ENCODE peak calls at places on chromosome 4, in ten cellular contexts. Y is lower leg skin, Q is tibial nerve, F is sigmoid colon, G is esophagus squamous epithelium, E is heart left ventricle, B is A549, R is GM12892, V is endothelial cell of umbilical vein, L is uterus. H is an unnamed sample.

GRCh38 chr4:112287258-112287873 is 1.7 kb upstream of the TIFA start:
- DNase-seq in E (no peak), Y (no peak), G (no peak), L (no peak), R (no peak), F (no peak), V (no peak), Q (no peak), B (no peak), H (no peak)

GRCh38 chr4:139559095-139559490 is 3.1 kb upstream of the SETD7 start:
- DNase-seq in L (no peak), B (no peak), Q (no peak), Y (no peak), F (no peak), G (no peak), V (no peak), R (no peak), E (no peak), H (no peak)

GRCh38 chr4:142713282-142714030 is 132.6 kb downstream of the INPP4B start:
- DNase-seq in Q (no peak), L (no peak), G (no peak), Y (no peak), V (no peak), E (no peak), F (no peak), R (no peak), B (no peak), H (no peak)

GRCh38 chr4:6598641-6599040 is 23.7 kb downstream of the MAN2B2 start:
- DNase-seq in L (no peak), G (no peak), R (no peak), B (no peak), E (no peak), Q (no peak), Y (no peak), F (no peak), V (no peak), H (no peak)

GRCh38 chr4:142809559-142809958 is 36.5 kb downstream of the INPP4B start:
- DNase-seq in Q (no peak), B (no peak), E (no peak), Y (no peak), L (no peak), V (no peak), F (no peak), G (no peak), R (no peak), H (no peak)

GRCh38 chr4:57190651-57191481 is 80.7 kb upstream of the IGFBP7 start:
- DNase-seq in V (peak), E (no peak), B (peak), F (no peak), R (no peak), G (no peak), Y (no peak), Q (no peak), L (no peak), H (peak)

GRCh38 chr4:111744847-111745246 is 400.4 kb upstream of the FAM241A start:
- DNase-seq in Q (no peak), Y (no peak), F (no peak), G (no peak), V (no peak), R (no peak), B (no peak), L (no peak), E (no peak), H (no peak)

GRCh38 chr4:109302366-109303140 is at the start of gene COL25A1:
- DNase-seq in G (no peak), B (no peak), E (peak), L (peak), Q (peak), Y (peak), R (peak), F (peak), V (peak), H (peak)

GRCh38 chr4:73729534-73730165 is 10.7 kb upstream of the CXCL8 start:
- DNase-seq in L (peak), E (peak), Y (peak), G (no peak), B (peak), F (peak), Q (peak), V (peak), R (no peak), H (peak)

GRCh38 chr4:517806-518070 is 18.7 kb downstream of the PIGG start:
- DNase-seq in R (no peak), V (no peak), E (no peak), F (no peak), Y (peak), G (no peak), Q (no peak), B (no peak), L (no peak), H (no peak)

GRCh38 chr4:10101559-10102192 is 14.9 kb downstream of the WDR1 start:
- DNase-seq in B (no peak), V (no peak), R (no peak), F (peak), L (no peak), Y (no peak), G (no peak), E (no peak), Q (no peak), H (no peak)

GRCh38 chr4:162164881-162165528 is 1.2 kb upstream of the FSTL5 start:
- DNase-seq in B (no peak), V (peak), L (no peak), R (no peak), G (no peak), E (no peak), Q (no peak), Y (no peak), F (no peak), H (no peak)

GRCh38 chr4:74061430-74061829 is 22.9 kb upstream of the CXCL3 start:
- DNase-seq in B (no peak), Q (no peak), R (no peak), V (no peak), G (no peak), L (no peak), Y (no peak), E (no peak), F (no peak), H (no peak)

GRCh38 chr4:184384056-184384809 is 90.1 kb downstream of the IRF2 start:
- DNase-seq in Y (no peak), R (peak), G (peak), L (peak), F (peak), B (no peak), V (peak), Q (peak), E (no peak), H (no peak)

GRCh38 chr4:40516651-40517050 is 113.0 kb downstream of the RBM47 start:
- DNase-seq in F (no peak), B (no peak), L (no peak), Y (no peak), R (no peak), Q (no peak), G (no peak), V (no peak), E (no peak), H (no peak)

GRCh38 chr4:65416875-65417274 is 253.4 kb downstream of the EPHA5 start:
- DNase-seq in L (no peak), E (no peak), B (no peak), Y (no peak), F (no peak), G (no peak), Q (no peak), R (no peak), V (peak), H (no peak)

GRCh38 chr4:151951727-151952078 is 190.9 kb upstream of the GATB start:
- DNase-seq in G (no peak), F (no peak), V (no peak), B (no peak), Q (no peak), L (no peak), R (no peak), Y (no peak), E (no peak), H (no peak)

GRCh38 chr4:130639871-130640270 is 1543.9 kb downstream of the C4orf33 start:
- DNase-seq in Q (no peak), L (no peak), E (no peak), Y (no peak), F (no peak), V (no peak), B (no peak), G (no peak), R (no peak), H (no peak)

GRCh38 chr4:87679449-87680169 is 29.5 kb downstream of the DMP1 start:
- DNase-seq in L (peak), Q (peak), R (no peak), Y (no peak), E (peak), V (peak), B (peak), G (no peak), F (peak), H (peak)

GRCh38 chr4:15965325-15965724 is 2.4 kb upstream of the FGFBP2 start:
- DNase-seq in E (no peak), G (no peak), Y (no peak), V (no peak), Q (no peak), F (no peak), B (no peak), R (no peak), L (no peak), H (no peak)

GRCh38 chr4:84697615-84698201 is 114.8 kb downstream of the CDS1 start:
- DNase-seq in B (no peak), E (no peak), L (no peak), G (no peak), Y (no peak), Q (no peak), R (no peak), F (no peak), V (no peak), H (no peak)

GRCh38 chr4:153541426-153542096 is 75.4 kb downstream of the TMEM131L start:
- DNase-seq in G (no peak), L (no peak), B (no peak), R (no peak), V (no peak), F (no peak), E (no peak), Y (no peak), Q (no peak), H (no peak)

GRCh38 chr4:1266881-1267763 is 18.2 kb upstream of the CTBP1 start:
- DNase-seq in F (no peak), E (no peak), R (no peak), Y (no peak), Q (no peak), V (no peak), B (no peak), G (no peak), L (no peak), H (no peak)

GRCh38 chr4:95027906-95028618 is 270.3 kb downstream of the BMPR1B start:
- DNase-seq in Q (no peak), B (no peak), R (no peak), V (no peak), E (no peak), Y (no peak), G (no peak), L (no peak), F (no peak), H (no peak)

GRCh38 chr4:182418054-182418734 is 175.0 kb downstream of the TENM3 start:
- DNase-seq in G (no peak), Q (no peak), E (no peak), R (no peak), B (no peak), L (no peak), V (no peak), Y (no peak), F (no peak), H (no peak)

GRCh38 chr4:46123872-46124755 is at the start of gene GABRG1:
- DNase-seq in F (no peak), V (no peak), E (no peak), Y (peak), L (no peak), G (no peak), B (no peak), Q (no peak), R (no peak), H (peak)

GRCh38 chr4:96293806-96294205 is 453.9 kb downstream of the PDHA2 start:
- DNase-seq in F (no peak), V (no peak), L (no peak), R (no peak), Q (no peak), E (no peak), G (no peak), Y (no peak), B (no peak), H (peak)

GRCh38 chr4:144654161-144654560 is 8.2 kb downstream of the HHIP start:
- DNase-seq in G (no peak), Q (no peak), B (no peak), Y (no peak), F (no peak), V (no peak), R (no peak), L (no peak), E (no peak), H (no peak)

GRCh38 chr4:75675004-75675531 is 1.9 kb upstream of the G3BP2 start:
- DNase-seq in F (no peak), Y (no peak), Q (no peak), G (no peak), E (no peak), B (no peak), L (no peak), R (no peak), V (no peak), H (no peak)

GRCh38 chr4:112348488-112349158 is 51.5 kb downstream of the ALPK1 start:
- DNase-seq in E (peak), Y (peak), R (no peak), G (no peak), Q (peak), F (no peak), V (peak), B (peak), L (no peak), H (peak)

GRCh38 chr4:186570193-186570996 is 15.0 kb upstream of the MTNR1A start:
- DNase-seq in L (no peak), F (no peak), Q (no peak), R (no peak), B (no peak), Y (no peak), V (no peak), G (no peak), E (no peak), H (no peak)

GRCh38 chr4:38455092-38455855 is 208.7 kb upstream of the KLF3 start:
- DNase-seq in Q (no peak), Y (no peak), R (no peak), L (no peak), E (no peak), G (no peak), B (no peak), F (no peak), V (no peak), H (no peak)

GRCh38 chr4:137735561-137736104 is 203.3 kb upstream of the PCDH18 start:
- DNase-seq in E (no peak), F (no peak), L (no peak), R (no peak), Q (no peak), B (no peak), V (no peak), Y (peak), G (no peak), H (no peak)

GRCh38 chr4:187000281-187000680 is 276.6 kb upstream of the FAT1 start:
- DNase-seq in R (no peak), V (no peak), B (no peak), E (no peak), Q (no peak), L (no peak), G (no peak), Y (no peak), F (no peak), H (no peak)

GRCh38 chr4:47704693-47705325 is 133.1 kb downstream of the CORIN start:
- DNase-seq in L (no peak), Y (no peak), V (peak), G (no peak), E (peak), B (no peak), Q (no peak), F (no peak), R (no peak), H (peak)
- TF ChIP-seq POLR2A in L (no peak), Y (no peak), V (no peak), G (no peak), E (no peak), B (no peak), Q (no peak), F (no peak), R (no peak), H (no peak)

GRCh38 chr4:66956426-66956825 is 588.9 kb downstream of the CENPC start:
- DNase-seq in G (no peak), B (no peak), V (no peak), L (no peak), F (no peak), R (no peak), Y (no peak), Q (no peak), E (no peak), H (no peak)

GRCh38 chr4:66959207-66959606 is 586.1 kb downstream of the CENPC start:
- DNase-seq in Q (no peak), F (no peak), B (no peak), R (no peak), Y (no peak), V (no peak), E (no peak), L (no peak), G (no peak), H (no peak)

GRCh38 chr4:66955784-66956183 is 589.5 kb downstream of the CENPC start:
- DNase-seq in L (no peak), E (no peak), B (no peak), F (no peak), Q (no peak), V (no peak), Y (no peak), G (no peak), R (no peak), H (no peak)

GRCh38 chr4:66956852-66957251 is 588.5 kb downstream of the CENPC start:
- DNase-seq in Q (no peak), V (no peak), B (no peak), L (no peak), R (no peak), F (no peak), Y (no peak), G (no peak), E (no peak), H (no peak)
- TF ChIP-seq POLR2A in Q (no peak), V (no peak), B (no peak), L (no peak), R (no peak), F (no peak), Y (no peak), G (no peak), E (no peak), H (no peak)

GRCh38 chr4:146521543-146522097 is at the start of gene SLC10A7:
- DNase-seq in V (peak), B (peak), E (peak), Y (peak), G (peak), Q (peak), R (peak), L (peak), F (peak), H (peak)
- TF ChIP-seq POLR2A in V (no peak), B (no peak), E (no peak), Y (no peak), G (no peak), Q (no peak), R (no peak), L (no peak), F (no peak), H (no peak)

GRCh38 chr4:52659016-52659721 is at the start of gene USP46:
- DNase-seq in Q (peak), B (peak), F (peak), E (peak), L (peak), Y (peak), V (peak), G (peak), R (peak), H (peak)
- TF ChIP-seq POLR2A in Q (peak), B (peak), F (no peak), E (peak), L (peak), Y (no peak), V (peak), G (peak), R (peak), H (peak)

GRCh38 chr4:154615211-154615610 is 2.8 kb upstream of the FGG start:
- DNase-seq in V (no peak), Y (no peak), B (no peak), R (no peak), G (no peak), L (no peak), Q (no peak), F (no peak), E (no peak), H (no peak)

GRCh38 chr4:154614306-154614705 is 1.9 kb upstream of the FGG start:
- DNase-seq in G (no peak), Q (no peak), V (no peak), L (no peak), B (no peak), R (no peak), E (no peak), Y (no peak), F (no peak), H (no peak)

GRCh38 chr4:154611833-154612232 is 623 bp downstream of the FGG start:
- DNase-seq in G (no peak), E (no peak), R (no peak), Q (no peak), Y (no peak), V (no peak), L (no peak), B (no peak), F (no peak), H (no peak)

GRCh38 chr4:154609532-154609931 is 2.9 kb downstream of the FGG start:
- DNase-seq in B (no peak), V (no peak), E (no peak), R (no peak), F (no peak), G (no peak), Q (no peak), L (no peak), Y (no peak), H (no peak)

DNA sequence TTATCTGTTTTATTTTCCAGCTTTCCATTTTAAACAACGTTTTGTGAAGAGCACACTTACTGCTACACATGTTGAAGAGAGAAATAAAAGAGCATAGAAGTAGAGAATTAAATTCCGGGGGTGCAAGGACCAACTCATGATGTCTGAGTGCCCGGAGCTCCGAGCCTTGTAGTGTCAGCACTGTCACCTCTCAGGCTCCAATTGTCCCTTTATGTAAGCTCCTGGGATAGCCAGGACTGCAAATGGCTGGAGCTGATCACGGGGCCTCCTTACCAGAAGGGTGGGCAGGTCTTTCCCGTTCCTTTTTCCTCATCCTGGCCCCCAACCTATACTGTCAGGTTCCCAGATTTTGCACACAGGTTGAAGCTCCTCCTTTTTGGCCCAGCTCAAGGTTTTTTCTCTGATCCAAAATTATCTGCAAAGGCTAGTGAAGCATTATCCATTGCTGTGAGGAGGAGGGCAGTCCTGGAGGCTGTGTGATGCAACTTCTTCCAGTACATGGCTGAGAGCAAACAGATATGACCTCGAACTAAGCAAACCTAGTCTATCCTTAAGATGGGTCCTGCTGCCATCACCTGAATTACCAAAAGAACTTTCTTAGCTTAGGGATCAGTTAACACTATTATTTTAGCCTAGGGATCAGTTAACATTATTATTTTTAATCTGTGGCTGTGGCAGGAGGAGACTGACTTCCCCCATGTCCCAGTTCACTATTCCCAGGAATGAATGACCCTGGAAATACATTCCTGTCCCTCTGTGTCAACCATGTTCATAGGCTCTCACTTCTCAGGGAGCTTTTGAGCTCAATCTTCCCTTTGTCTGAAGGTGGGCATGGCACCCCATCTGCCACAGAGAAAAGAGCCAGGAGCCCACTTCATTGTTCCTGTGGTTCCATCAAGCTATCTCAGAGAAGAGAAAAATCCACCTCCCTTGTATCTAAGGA is at the start of gene FGG:
- DNase-seq in L (no peak), Y (no peak), R (no peak), E (no peak), B (no peak), F (no peak), G (no peak), Q (no peak), V (no peak), H (no peak)
- TF ChIP-seq POLR2A in L (no peak), Y (no peak), R (no peak), E (no peak), B (no peak), F (no peak), G (no peak), Q (no peak), V (no peak), H (no peak)

GRCh38 chr4:107801766-107802211 is 22.9 kb upstream of the SGMS2 start:
- DNase-seq in R (no peak), F (no peak), Y (no peak), Q (no peak), G (no peak), B (no peak), E (no peak), V (no peak), L (no peak), H (no peak)

GRCh38 chr4:107799634-107800033 is 25.1 kb upstream of the SGMS2 start:
- DNase-seq in V (no peak), Q (no peak), L (no peak), G (no peak), R (no peak), F (no peak), E (no peak), Y (no peak), B (no peak), H (no peak)

GRCh38 chr4:107800686-107801085 is 24.0 kb upstream of the SGMS2 start:
- DNase-seq in Q (peak), B (no peak), Y (no peak), F (no peak), L (no peak), R (no peak), E (no peak), V (no peak), G (no peak), H (no peak)

DNA sequence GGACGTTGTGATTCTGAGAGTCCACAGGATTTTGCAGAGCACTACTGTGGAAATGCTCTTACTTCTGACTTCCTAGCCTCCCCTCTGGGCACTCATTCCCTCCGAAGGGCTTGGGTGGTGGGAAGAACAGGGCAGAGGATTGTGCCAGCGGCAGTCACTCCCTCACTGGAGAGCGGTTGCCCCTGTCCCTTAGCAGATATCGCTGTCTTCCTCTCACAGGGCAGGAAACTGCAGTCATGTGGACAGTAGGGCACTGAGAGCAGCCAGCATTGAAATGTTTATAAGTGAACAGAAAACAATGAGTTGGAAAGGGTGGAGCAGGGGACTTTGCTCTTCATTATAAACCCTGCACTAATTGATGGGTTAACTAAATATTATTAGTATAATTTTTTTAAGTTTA is 24.7 kb upstream of the SGMS2 start:
- DNase-seq in V (peak), Y (no peak), R (no peak), E (no peak), B (no peak), F (no peak), G (no peak), L (no peak), Q (peak), H (no peak)
- TF ChIP-seq POLR2A in V (no peak), Y (no peak), R (no peak), E (no peak), B (no peak), F (no peak), G (no peak), L (no peak), Q (no peak), H (no peak)

H was measured in erythroblast.